ENCODE peak calls at places on chromosome 11, in six cellular contexts. N is Calu3, F is foreskin fibroblast, C is neural crest cell, E is esophagus muscularis mucosa, B is IMR-90. P is an unnamed sample.

GRCh38 chr11:2929880-2930704 is 872 bp upstream of the PHLDA2 start:
- DNase-seq in N (peak; percentile 79), C (no peak), E (no peak), F (peak; percentile 82), B (peak; percentile 61), P (no peak)

GRCh38 chr11:70167723-70168404 is 35.2 kb upstream of the FADD start:
- DNase-seq in E (no peak), C (no peak), B (no peak), F (no peak), N (no peak), P (no peak)

GRCh38 chr11:46391578-46392420 is at the start of gene CHRM4:
- DNase-seq in B (peak; percentile 45), N (peak; percentile 65), E (no peak), F (peak; percentile 68), C (peak; percentile 51), P (no peak)

GRCh38 chr11:65113361-65113756 is 1.7 kb downstream of the TM7SF2 start:
- DNase-seq in C (no peak), B (no peak), E (no peak), F (peak; percentile 64), N (no peak), P (no peak)

GRCh38 chr11:66080055-66080817 is 10.2 kb downstream of the PACS1 start:
- DNase-seq in N (peak; percentile 37), B (peak; percentile 82), C (no peak), E (no peak), F (peak; percentile 86), P (peak; percentile 62)

GRCh38 chr11:122441702-122442092 is 213.8 kb upstream of the UBASH3B start:
- DNase-seq in B (no peak), C (no peak), F (peak; percentile 59), E (no peak), N (no peak), P (no peak)

GRCh38 chr11:86620796-86621575 is 51.4 kb downstream of the ME3 start:
- DNase-seq in N (no peak), B (peak; percentile 73), F (peak; percentile 47), E (no peak), C (no peak), P (no peak)

GRCh38 chr11:21612326-21612725 is 580.6 kb upstream of the ANO5 start:
- DNase-seq in F (no peak), N (no peak), B (no peak), E (no peak), C (no peak), P (no peak)

GRCh38 chr11:8258289-8258688 is 5.4 kb downstream of the LMO1 start:
- DNase-seq in F (no peak), N (no peak), C (no peak), E (no peak), B (no peak), P (no peak)

GRCh38 chr11:28132541-28132940 is 24.4 kb downstream of the METTL15 start:
- DNase-seq in B (peak; percentile 41), N (no peak), F (peak; percentile 22), C (no peak), E (no peak), P (no peak)

GRCh38 chr11:28137832-28138231 is 29.6 kb downstream of the METTL15 start:
- DNase-seq in N (no peak), E (no peak), B (no peak), C (no peak), F (no peak), P (no peak)

DNA sequence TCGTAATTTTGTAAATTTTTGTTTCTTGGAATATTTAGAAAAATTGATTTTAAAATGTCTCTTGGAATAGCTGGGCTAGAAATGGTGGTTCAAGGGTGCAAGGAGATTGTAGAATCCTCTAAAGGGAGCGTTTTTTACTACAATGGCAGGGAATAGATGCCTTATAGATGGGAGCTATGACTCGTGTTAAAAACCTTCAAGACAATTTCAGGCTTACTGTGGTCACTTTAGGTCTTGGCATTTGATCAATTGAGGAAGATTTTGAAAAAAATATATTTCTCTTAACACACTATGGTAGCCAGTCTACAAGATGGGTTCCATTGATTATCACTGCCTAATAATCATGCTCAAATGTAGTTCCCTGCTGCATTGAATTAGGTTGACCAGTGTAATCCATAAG is 25.0 kb downstream of the METTL15 start:
- DNase-seq in E (no peak), N (no peak), C (no peak), F (peak; percentile 33), B (peak; percentile 34), P (no peak)
- TF ChIP-seq CTCF in E (no peak), N (no peak), C (no peak), F (no peak), B (no peak), P (no peak)

GRCh38 chr11:68403424-68403823 is 57.1 kb upstream of the PPP6R3 start:
- DNase-seq in B (no peak), F (no peak), E (no peak), N (no peak), C (no peak), P (no peak)

GRCh38 chr11:68399916-68400315 is 60.6 kb upstream of the PPP6R3 start:
- DNase-seq in B (no peak), C (no peak), E (no peak), N (no peak), F (no peak), P (no peak)

GRCh38 chr11:68401856-68402255 is 58.7 kb upstream of the PPP6R3 start:
- DNase-seq in C (no peak), N (no peak), E (no peak), F (no peak), B (no peak), P (no peak)

GRCh38 chr11:68403831-68404230 is 56.7 kb upstream of the PPP6R3 start:
- DNase-seq in C (no peak), E (no peak), N (no peak), B (no peak), F (no peak), P (no peak)

DNA sequence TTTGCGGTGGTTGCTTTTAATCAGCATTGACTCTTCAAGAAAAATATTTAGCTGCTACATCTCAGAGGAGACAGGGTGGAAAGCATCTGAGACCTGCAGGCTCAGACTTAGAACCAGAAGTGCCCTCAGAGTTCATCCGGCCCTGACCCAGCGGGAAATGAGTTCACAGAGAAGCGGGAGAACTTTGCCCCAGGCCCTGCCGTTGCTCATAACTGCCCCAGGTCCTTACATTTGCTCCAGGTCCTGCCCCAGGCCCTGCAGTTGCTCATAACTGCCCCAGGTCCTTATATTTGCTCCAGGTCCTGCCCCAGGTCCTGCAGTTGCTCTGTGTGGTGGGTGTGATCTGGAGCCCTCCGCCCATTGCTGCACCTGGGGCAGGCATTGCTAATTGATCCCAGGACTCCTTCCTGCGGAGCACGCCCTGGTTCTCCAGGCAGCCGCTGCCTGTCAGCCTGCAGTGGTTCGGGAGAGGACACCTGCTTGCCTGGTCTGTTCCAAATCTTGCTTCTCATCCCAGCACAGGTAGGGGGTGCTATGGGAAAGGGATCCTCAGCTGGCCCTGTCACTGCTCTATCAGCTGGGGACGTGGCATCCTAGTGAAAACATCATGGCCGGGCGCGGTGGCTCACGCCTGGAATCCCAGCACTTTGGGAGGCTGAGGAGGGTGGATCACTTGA is 58.1 kb upstream of the PPP6R3 start:
- DNase-seq in F (no peak), N (no peak), E (no peak), C (no peak), B (no peak), P (no peak)
- TF ChIP-seq CTCF in F (no peak), N (no peak), E (no peak), C (no peak), B (no peak), P (no peak)

DNA sequence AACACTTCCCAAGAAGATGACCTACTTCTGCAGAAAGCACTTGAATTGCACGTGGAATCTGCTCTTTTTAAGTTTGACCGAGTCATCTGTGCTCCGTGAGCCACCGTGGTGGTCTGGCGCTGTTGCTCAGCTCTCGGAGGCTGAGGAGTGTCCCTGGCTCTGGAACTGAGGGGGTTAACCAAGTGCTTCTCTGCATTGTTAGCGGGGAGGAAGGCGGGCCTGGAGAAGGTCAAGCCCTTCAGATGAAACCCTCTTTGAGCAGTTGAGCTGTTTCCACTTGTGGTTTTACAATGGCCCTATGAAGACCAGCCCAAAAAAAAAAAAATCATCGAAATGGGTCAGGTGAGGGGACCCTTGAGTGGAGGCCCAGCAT is 286.4 kb downstream of the NTM start:
- DNase-seq in C (no peak), B (no peak), N (no peak), E (no peak), F (no peak), P (no peak)
- TF ChIP-seq CTCF in C (no peak), B (no peak), N (no peak), E (no peak), F (no peak), P (no peak)

GRCh38 chr11:79160786-79161403 is 279.9 kb downstream of the TENM4 start:
- DNase-seq in F (peak; percentile 77), E (peak; percentile 60), N (no peak), B (no peak), C (no peak), P (no peak)
- TF ChIP-seq CTCF in F (no peak), E (no peak), N (no peak), B (no peak), C (peak; percentile 64), P (peak; percentile 61)

GRCh38 chr11:97610000-97610399 is 1220.2 kb downstream of the JRKL start:
- DNase-seq in F (no peak), B (no peak), N (no peak), E (no peak), C (no peak), P (no peak)
- TF ChIP-seq CTCF in F (no peak), B (peak; percentile 14), N (no peak), E (no peak), C (peak; percentile 28), P (peak; percentile 42)

GRCh38 chr11:68840661-68841653 is 759 bp downstream of the CPT1A start:
- DNase-seq in F (peak; percentile 66), C (no peak), N (peak; percentile 52), E (no peak), B (peak; percentile 31), P (no peak)

GRCh38 chr11:68839953-68840641 is 1.6 kb downstream of the CPT1A start:
- DNase-seq in F (peak; percentile 48), B (peak; percentile 20), N (no peak), C (no peak), E (no peak), P (no peak)

GRCh38 chr11:68842427-68843051 is 823 bp upstream of the CPT1A start:
- DNase-seq in F (no peak), B (no peak), E (no peak), N (no peak), C (no peak), P (no peak)

GRCh38 chr11:68843052-68843561 is 1.4 kb upstream of the CPT1A start:
- DNase-seq in N (peak; percentile 11), F (peak; percentile 23), C (no peak), E (no peak), B (peak; percentile 29), P (no peak)

DNA sequence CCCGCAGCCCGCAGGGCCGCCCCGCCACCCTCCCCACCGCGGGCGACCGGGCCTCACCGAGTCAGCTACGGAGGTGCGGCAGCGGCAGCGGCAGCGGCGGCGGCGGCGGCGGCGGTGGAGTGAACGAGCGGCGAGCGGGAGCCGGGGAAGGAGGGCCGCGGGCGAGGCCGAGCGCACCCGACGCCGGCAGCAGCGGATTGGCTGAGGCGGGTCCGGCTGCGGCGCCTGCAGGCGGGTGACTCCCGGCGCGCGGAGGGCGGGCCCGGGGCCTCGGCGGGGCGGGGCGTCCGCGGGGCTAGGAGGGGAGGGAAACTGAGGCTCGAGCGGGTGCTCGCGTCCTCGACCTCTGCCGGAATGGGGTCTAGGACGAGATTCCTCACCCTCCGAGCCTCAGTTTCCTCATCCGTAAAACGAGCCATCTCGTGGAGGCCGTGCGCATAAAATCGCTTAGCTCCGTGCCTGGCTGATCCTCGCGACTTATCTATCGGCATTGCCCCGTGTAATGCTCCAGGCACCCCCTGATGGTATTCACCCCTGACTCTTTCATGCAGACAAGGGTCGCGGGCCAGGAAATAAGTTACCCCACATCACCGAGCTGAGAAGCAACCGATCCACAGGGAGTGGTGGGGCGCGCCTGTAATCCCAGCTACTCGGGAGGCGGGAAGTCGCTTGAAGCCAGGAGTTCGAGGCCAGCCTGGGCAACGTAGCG is at the start of gene CPT1A:
- DNase-seq in E (no peak), B (peak; percentile 66), F (peak; percentile 87), N (peak; percentile 86), C (peak; percentile 39), P (peak; percentile 92)
- TF ChIP-seq CTCF in E (no peak), B (no peak), F (no peak), N (no peak), C (no peak), P (no peak)